ENCODE peak calls at places on chromosomes 5 and 9, in four cellular contexts. G, A, P and H are unnamed samples.

GRCh38 chr5:54013556-54014157 is 296.7 kb downstream of the ARL15 start:
- DNase-seq in A (peak), P (peak), G (peak), H (no peak)

GRCh38 chr9:27453860-27454553 is 70.1 kb upstream of the IFNK start:
- DNase-seq in A (peak), P (no peak), G (no peak), H (no peak)

GRCh38 chr9:32705059-32705458 is 69.6 kb upstream of the TAF1L start:
- DNase-seq in A (peak), P (peak), G (no peak), H (no peak)

GRCh38 chr5:24232929-24233328 is 411.8 kb downstream of the CDH10 start:
- DNase-seq in G (no peak), P (no peak), A (no peak), H (no peak)

GRCh38 chr5:143837306-143837848 is 25.4 kb downstream of the HMHB1 start:
- DNase-seq in A (no peak), P (peak), G (peak), H (no peak)

GRCh38 chr9:136488247-136489214 is 5.7 kb upstream of the SEC16A start:
- DNase-seq in G (peak), A (peak), P (peak), H (peak)

GRCh38 chr9:134054891-134055811 is 12.7 kb downstream of the BRD3 start:
- DNase-seq in G (no peak), A (no peak), P (no peak), H (no peak)

GRCh38 chr9:83537331-83538171 is 650 bp downstream of the FRMD3 start:
- DNase-seq in A (no peak), G (peak), P (no peak), H (no peak)

GRCh38 chr9:89022071-89022721 is 30.9 kb downstream of the S1PR3 start:
- DNase-seq in G (peak), P (peak), A (peak), H (no peak)

GRCh38 chr9:23554691-23555090 is 271.3 kb downstream of the ELAVL2 start:
- DNase-seq in A (no peak), G (no peak), P (no peak), H (no peak)

GRCh38 chr9:126633881-126634558 is 20.3 kb downstream of the LMX1B start:
- DNase-seq in A (no peak), P (no peak), G (no peak), H (no peak)

GRCh38 chr5:31232273-31232888 is 38.9 kb downstream of the CDH6 start:
- DNase-seq in P (peak), A (peak), G (peak), H (peak)

GRCh38 chr5:169796731-169797130 is 159.7 kb downstream of the DOCK2 start:
- DNase-seq in G (no peak), P (no peak), A (peak), H (no peak)

GRCh38 chr5:115209279-115209678 is 39.6 kb upstream of the TRIM36 start:
- DNase-seq in G (no peak), P (no peak), A (no peak), H (peak)

GRCh38 chr5:177195307-177195952 is 61.9 kb downstream of the NSD1 start:
- DNase-seq in A (no peak), G (no peak), P (peak), H (no peak)

GRCh38 chr5:157772077-157772613 is 28.6 kb downstream of the LSM11 start:
- DNase-seq in P (no peak), G (no peak), A (no peak), H (no peak)

GRCh38 chr9:21096172-21096900 is 18.6 kb upstream of the IFNB1 start:
- DNase-seq in A (peak), P (peak), G (peak), H (peak)

GRCh38 chr5:71932131-71932635 is 175.1 kb upstream of the MAP1B start:
- DNase-seq in G (peak), A (peak), P (no peak), H (no peak)

GRCh38 chr5:75616961-75617660 is 5.9 kb downstream of the ANKDD1B start:
- DNase-seq in A (no peak), P (no peak), G (peak), H (no peak)

GRCh38 chr5:123066016-123066415 is 23.0 kb upstream of the PRDM6 start:
- DNase-seq in A (peak), G (no peak), P (no peak), H (no peak)

GRCh38 chr9:124501771-124502320 is 5.4 kb downstream of the NR5A1 start:
- DNase-seq in A (no peak), P (no peak), G (no peak), H (no peak)

GRCh38 chr5:52544738-52545137 is 243.0 kb upstream of the ITGA1 start:
- DNase-seq in G (no peak), A (no peak), P (no peak), H (no peak)

GRCh38 chr5:77995793-77996409 is 219.8 kb upstream of the TBCA start:
- DNase-seq in G (no peak), A (no peak), P (no peak), H (no peak)

GRCh38 chr5:78964889-78965288 is 20.2 kb downstream of the ARSB start:
- DNase-seq in G (peak), A (peak), P (peak), H (peak)

GRCh38 chr5:147690595-147690994 is 91.9 kb downstream of the JAKMIP2 start:
- DNase-seq in A (peak), G (no peak), P (no peak), H (no peak)

GRCh38 chr9:124133752-124134151 is 122.2 kb downstream of the LHX2 start:
- DNase-seq in P (peak), G (peak), A (no peak), H (peak)

GRCh38 chr9:87671925-87672324 is 54.0 kb upstream of the CTSL start:
- DNase-seq in G (no peak), A (no peak), P (no peak), H (no peak)

GRCh38 chr9:115333671-115334070 is 215.7 kb upstream of the TNC start:
- DNase-seq in G (no peak), A (peak), P (no peak), H (no peak)

GRCh38 chr9:38343552-38343951 is 49.0 kb upstream of the ALDH1B1 start:
- DNase-seq in P (no peak), G (no peak), A (no peak), H (no peak)

GRCh38 chr9:111427186-111427585 is 57.0 kb downstream of the ECPAS start:
- DNase-seq in P (peak), G (peak), A (peak), H (no peak)

GRCh38 chr5:76082790-76083554 is at the start of gene SV2C:
- DNase-seq in A (no peak), P (no peak), G (no peak), H (peak)

GRCh38 chr5:149141224-149141956 is at the start of gene ABLIM3:
- DNase-seq in A (peak), P (peak), G (peak), H (peak)

GRCh38 chr5:141326088-141326854 is 4.0 kb upstream of the PCDHGA1 start:
- DNase-seq in A (peak), P (peak), G (peak), H (peak)
- TF ChIP-seq CTCF in A (peak), P (peak), G (peak), H (peak)

GRCh38 chr5:116297296-116297814 is 212.5 kb downstream of the COMMD10 start:
- DNase-seq in A (no peak), P (no peak), G (no peak), H (no peak)
- TF ChIP-seq CTCF in A (no peak), P (no peak), G (no peak), H (no peak)

GRCh38 chr9:121267689-121268597 is at the start of gene GSN:
- DNase-seq in A (peak), P (peak), G (peak), H (peak)
- TF ChIP-seq CTCF in A (no peak), P (peak), G (peak), H (no peak)

GRCh38 chr5:105878402-105878801 is 1792.3 kb downstream of the EFNA5 start:
- DNase-seq in P (no peak), G (no peak), A (no peak), H (no peak)
- TF ChIP-seq CTCF in P (no peak), G (no peak), A (no peak), H (no peak)

GRCh38 chr5:99715921-99716320 is 787.1 kb upstream of the CHD1 start:
- DNase-seq in A (no peak), P (no peak), G (no peak), H (no peak)
- TF ChIP-seq CTCF in A (no peak), P (no peak), G (no peak), H (no peak)

GRCh38 chr9:100549048-100549447 is 28.8 kb upstream of the CAVIN4 start:
- DNase-seq in P (no peak), G (no peak), A (no peak), H (no peak)

GRCh38 chr9:100555471-100555870 is 22.4 kb upstream of the CAVIN4 start:
- DNase-seq in G (no peak), P (no peak), A (no peak), H (no peak)

GRCh38 chr9:100554935-100555401 is 22.9 kb upstream of the CAVIN4 start:
- DNase-seq in A (peak), G (peak), P (peak), H (no peak)
- TF ChIP-seq CTCF in A (no peak), G (no peak), P (no peak), H (no peak)

GRCh38 chr5:9851458-9851857 is 221.3 kb upstream of the TAS2R1 start:
- DNase-seq in G (peak), P (peak), A (peak), H (no peak)
- TF ChIP-seq CTCF in G (peak), P (peak), A (peak), H (no peak)

GRCh38 chr5:95181650-95182049 is 103.2 kb downstream of the MCTP1 start:
- DNase-seq in G (no peak), P (no peak), A (no peak), H (no peak)

GRCh38 chr5:95172659-95173058 is 112.2 kb downstream of the MCTP1 start:
- DNase-seq in A (no peak), G (no peak), P (no peak), H (no peak)

GRCh38 chr5:95178046-95178651 is 106.7 kb downstream of the MCTP1 start:
- DNase-seq in P (peak), A (no peak), G (peak), H (no peak)
- TF ChIP-seq CTCF in P (no peak), A (no peak), G (peak), H (no peak)

GRCh38 chr5:69416699-69417098 is 1.8 kb downstream of the MARVELD2 start:
- DNase-seq in A (peak), P (no peak), G (no peak), H (no peak)

GRCh38 chr5:69418559-69418958 is 3.6 kb downstream of the MARVELD2 start:
- DNase-seq in P (no peak), A (no peak), G (no peak), H (no peak)

GRCh38 chr5:69416180-69416579 is 1.3 kb downstream of the MARVELD2 start:
- DNase-seq in G (no peak), A (peak), P (no peak), H (no peak)

GRCh38 chr5:69414885-69415583 is at the start of gene MARVELD2:
- DNase-seq in P (no peak), A (peak), G (no peak), H (peak)

GRCh38 chr5:69415584-69415958 is 655 bp downstream of the MARVELD2 start:
- DNase-seq in P (no peak), G (no peak), A (peak), H (no peak)
- TF ChIP-seq CTCF in P (no peak), G (no peak), A (no peak), H (no peak)

GRCh38 chr9:78618735-78619134 is 321.8 kb downstream of the PSAT1 start:
- DNase-seq in P (no peak), G (no peak), A (no peak), H (no peak)

GRCh38 chr9:78622131-78622530 is 325.2 kb downstream of the PSAT1 start:
- DNase-seq in P (no peak), A (no peak), G (no peak), H (no peak)

GRCh38 chr9:78614892-78615291 is 318.0 kb downstream of the PSAT1 start:
- DNase-seq in P (no peak), A (no peak), G (peak), H (no peak)

GRCh38 chr9:78620764-78621163 is 323.8 kb downstream of the PSAT1 start:
- DNase-seq in P (peak), A (peak), G (peak), H (no peak)

DNA sequence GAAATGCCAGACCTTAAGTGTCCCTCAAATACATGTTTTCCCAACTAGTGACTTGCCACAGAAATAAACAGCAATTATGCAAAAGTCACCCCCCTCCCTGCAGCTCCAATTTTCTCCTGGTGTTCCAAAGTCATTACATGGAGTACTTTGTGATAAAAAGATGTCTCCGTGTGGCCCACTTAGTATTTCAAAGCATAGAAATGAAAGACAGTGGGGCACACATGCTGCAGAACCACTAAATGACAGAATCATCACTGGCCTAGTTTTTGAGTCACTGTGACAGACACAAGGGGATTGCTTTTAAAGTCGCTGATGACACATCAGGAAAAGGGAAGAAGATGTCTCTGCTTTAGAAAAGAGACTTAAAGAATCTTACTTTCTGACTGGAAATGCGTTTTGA is 323.4 kb downstream of the PSAT1 start:
- DNase-seq in A (no peak), G (no peak), P (no peak), H (no peak)
- TF ChIP-seq CTCF in A (no peak), G (no peak), P (no peak), H (no peak)